ENCODE peak calls at places on chromosomes 7 and 10, in nine cellular contexts. V, B, K, H, L, C, S, G and E are unnamed samples. For H3K27me3, the result is how much of the 10 kb centered on the place peaks cover.

GRCh38 chr7:117664047-117664446 is 184.2 kb downstream of the CFTR start:
- DNase-seq in G (no peak), H (no peak), L (no peak), K (no peak), S (no peak), V (no peak), C (no peak), B (no peak), E (no peak)

GRCh38 chr7:78702770-78703169 is 750.7 kb downstream of the MAGI2 start:
- DNase-seq in V (no peak), K (peak), H (no peak), C (no peak), B (no peak), L (no peak), G (no peak), S (no peak), E (no peak)

GRCh38 chr7:28879105-28879504 is 79.0 kb downstream of the TRIL start:
- DNase-seq in L (no peak), G (no peak), B (no peak), C (no peak), H (no peak), K (no peak), V (no peak), S (no peak), E (no peak)

GRCh38 chr10:76540786-76541185 is 1096.8 kb downstream of the KCNMA1 start:
- DNase-seq in K (peak), S (no peak), C (no peak), B (no peak), H (no peak), G (no peak), L (no peak), V (no peak), E (no peak)

GRCh38 chr10:4807803-4808507 is 18.1 kb upstream of the AKR1E2 start:
- DNase-seq in S (no peak), V (no peak), G (no peak), C (no peak), L (no peak), H (no peak), K (peak), B (no peak), E (peak)

GRCh38 chr7:141291541-141291940 is 217.7 kb downstream of the TMEM178B start:
- DNase-seq in B (no peak), C (no peak), G (no peak), V (no peak), S (no peak), L (no peak), H (no peak), K (no peak), E (no peak)

GRCh38 chr10:58041901-58042300 is 225.8 kb downstream of the IPMK start:
- DNase-seq in H (no peak), B (no peak), L (no peak), C (no peak), G (no peak), S (no peak), V (no peak), K (no peak), E (no peak)

GRCh38 chr10:28375399-28376354 is 72.8 kb upstream of the MPP7 start:
- DNase-seq in G (no peak), L (no peak), H (no peak), V (no peak), S (no peak), C (no peak), B (no peak), K (peak), E (no peak)

GRCh38 chr7:727104-727805 is at the start of gene PRKAR1B:
- DNase-seq in L (no peak), H (no peak), C (no peak), G (peak), V (peak), K (peak), S (no peak), B (peak), E (peak)

GRCh38 chr10:1242975-1243374 is 186.8 kb downstream of the WDR37 start:
- DNase-seq in H (no peak), C (no peak), V (no peak), G (no peak), K (no peak), S (no peak), B (no peak), L (no peak), E (no peak)

GRCh38 chr10:1244493-1244892 is 188.3 kb downstream of the WDR37 start:
- DNase-seq in B (no peak), C (no peak), S (no peak), V (no peak), K (no peak), L (no peak), G (no peak), H (no peak), E (no peak)

GRCh38 chr10:1241973-1242935 is 186.1 kb downstream of the WDR37 start:
- DNase-seq in S (no peak), C (no peak), H (no peak), K (no peak), V (no peak), L (no peak), B (no peak), G (no peak), E (no peak)

GRCh38 chr10:1241322-1241890 is 185.2 kb downstream of the WDR37 start:
- DNase-seq in C (no peak), H (no peak), K (no peak), G (no peak), V (no peak), S (no peak), B (no peak), L (no peak), E (no peak)

GRCh38 chr10:1243486-1244182 is 187.4 kb downstream of the WDR37 start:
- DNase-seq in V (peak), C (no peak), B (no peak), H (no peak), K (no peak), L (no peak), S (no peak), G (no peak), E (no peak)
- TF ChIP-seq CTCF in V (no peak), C (peak), B (no peak), H (no peak), K (no peak), L (no peak), S (no peak), G (no peak), E (no peak)

GRCh38 chr10:88172159-88172558 is 308.7 kb downstream of the PTEN start:
- DNase-seq in C (no peak), B (no peak), G (no peak), K (no peak), S (no peak), V (no peak), L (no peak), H (no peak), E (no peak)
- H3K27me3 ChIP-seq in C (under half), B (under half), G (under half), K (under half), S (under half), V (under half), L (under half), H (under half), E (under half)

GRCh38 chr7:39465055-39465929 is 100.9 kb upstream of the YAE1 start:
- DNase-seq in S (no peak), G (peak), L (peak), C (no peak), B (peak), H (peak), K (peak), V (peak), E (peak)
- H3K4me3 ChIP-seq in S (peak), G (no peak), L (no peak), C (no peak), B (no peak), H (no peak), K (peak), V (no peak), E (no peak)

DNA sequence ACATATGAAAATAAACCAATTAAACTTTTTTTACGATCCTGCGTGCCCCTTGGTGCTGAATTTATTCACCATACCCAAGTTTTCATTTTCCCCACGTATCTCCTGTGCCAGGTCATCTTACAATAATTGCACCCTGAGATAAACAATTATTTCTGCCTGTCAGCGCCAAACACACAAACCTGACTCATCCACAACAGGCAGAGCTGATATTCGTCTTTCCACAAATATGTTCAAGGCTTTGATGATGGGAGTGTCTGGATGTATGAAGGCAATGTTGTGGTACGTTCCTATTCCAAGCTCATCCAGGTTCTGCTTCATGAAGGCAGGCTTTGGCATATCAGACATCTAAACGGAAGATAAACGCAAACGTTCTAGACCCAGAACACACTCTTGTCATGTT is 45.8 kb upstream of the RHEB start:
- DNase-seq in H (no peak), S (no peak), G (no peak), L (no peak), C (no peak), B (no peak), K (peak), V (no peak), E (no peak)
- TF ChIP-seq CTCF in H (no peak), S (no peak), G (no peak), L (no peak), C (no peak), B (no peak), K (no peak), V (no peak), E (no peak)

DNA sequence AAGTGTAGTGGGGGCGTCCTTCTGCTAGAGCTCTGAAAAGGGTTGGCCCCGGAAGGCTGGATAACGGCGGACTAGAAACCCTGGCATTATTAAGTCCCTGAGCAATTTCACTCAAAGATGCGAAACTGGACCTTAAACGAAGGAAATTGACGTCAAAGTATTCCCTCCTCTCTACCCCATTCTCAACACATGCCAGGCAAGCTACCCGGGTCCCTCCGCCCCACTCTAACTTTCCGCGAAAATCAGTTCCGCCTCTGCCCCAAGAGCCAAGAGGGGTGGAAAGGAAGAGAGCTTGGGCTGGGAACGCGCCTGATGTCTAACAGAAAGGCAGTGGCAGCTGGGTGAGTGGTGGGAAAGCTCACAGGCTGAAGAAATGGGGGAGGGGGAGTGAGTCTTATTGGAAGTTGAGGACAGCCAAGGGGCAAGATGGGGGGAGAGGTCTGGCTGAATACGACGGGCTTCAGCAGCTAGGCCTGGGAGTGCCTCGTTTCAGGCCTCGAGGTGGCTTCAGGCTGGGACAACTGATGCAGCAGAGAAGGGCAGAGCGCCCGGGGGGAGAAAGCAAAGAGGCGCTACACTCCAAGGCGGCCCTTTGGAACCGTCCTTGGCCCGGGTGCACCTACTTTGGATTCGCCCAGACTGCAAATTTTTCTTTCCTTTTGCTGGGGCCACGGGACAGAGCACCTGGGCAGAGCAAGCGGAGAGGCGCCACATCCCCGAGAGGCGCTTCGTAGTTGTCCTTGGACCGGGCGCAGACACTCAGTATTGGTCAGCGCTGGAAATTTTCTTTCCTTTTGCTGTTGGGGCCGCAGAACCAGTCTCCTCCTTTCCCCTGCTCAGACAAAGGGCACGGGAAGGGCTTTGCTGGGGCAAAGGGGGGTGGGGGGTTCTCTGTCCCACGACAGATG is 2.0 kb upstream of the FEZF1 start:
- DNase-seq in C (no peak), V (no peak), B (no peak), G (no peak), L (no peak), H (no peak), S (no peak), K (no peak), E (no peak)
- H3K27me3 ChIP-seq in C (half or more), V (under half), B (under half), G (under half), L (half or more), H (under half), S (under half), K (under half), E (under half)

GRCh38 chr10:93272884-93273675 is 199.4 kb downstream of the CYP26A1 start:
- DNase-seq in L (no peak), V (no peak), S (no peak), C (no peak), H (no peak), B (no peak), K (no peak), G (no peak), E (no peak)
- H3K4me3 ChIP-seq in L (no peak), V (no peak), S (no peak), C (no peak), H (no peak), B (no peak), K (no peak), G (no peak), E (no peak)

DNA sequence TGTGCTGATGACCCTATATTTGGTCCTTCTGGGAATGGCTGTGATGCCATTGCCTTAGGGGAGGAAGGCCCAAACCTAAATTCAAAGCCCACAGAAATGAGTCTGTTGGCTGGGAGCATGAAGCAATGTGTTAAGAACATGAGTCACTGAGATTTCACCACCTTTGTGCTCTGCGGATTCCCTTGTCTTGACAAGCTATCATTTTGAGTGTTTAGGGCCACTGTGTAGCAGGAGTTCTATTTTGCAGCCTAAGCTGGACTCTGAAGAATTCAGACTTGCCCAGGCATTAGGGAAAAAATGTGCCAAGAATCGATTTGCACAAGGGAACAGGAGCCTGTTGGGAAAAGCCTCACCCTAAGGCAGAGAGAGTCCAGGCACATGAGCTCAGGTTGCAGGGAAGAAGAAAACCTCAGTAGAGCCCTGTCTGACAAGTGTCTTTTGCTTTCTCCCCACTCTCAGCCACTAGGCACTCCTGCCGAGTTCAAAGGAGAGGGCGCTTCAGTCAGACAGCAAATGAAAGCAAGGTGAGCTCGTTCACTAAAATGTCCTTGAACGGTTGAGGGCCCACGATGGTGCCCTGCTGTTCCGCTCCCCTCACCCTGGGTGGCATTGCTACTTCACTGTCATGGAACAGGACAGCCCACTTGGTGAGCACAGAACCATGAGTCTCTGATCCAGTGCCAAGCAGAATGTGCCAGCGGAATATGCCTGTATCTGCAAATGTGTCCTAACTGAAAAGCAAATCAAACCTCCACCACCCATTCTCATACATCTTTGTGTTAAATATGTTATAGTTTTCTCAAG is 93.6 kb downstream of the PRLHR start:
- DNase-seq in H (peak), S (no peak), G (no peak), L (no peak), C (no peak), K (peak), B (no peak), V (no peak), E (no peak)
- TF ChIP-seq CTCF in H (no peak), S (no peak), G (no peak), L (no peak), C (no peak), K (no peak), B (no peak), V (no peak), E (no peak)

GRCh38 chr10:117140525-117140902 is 2.4 kb upstream of the VAX1 start:
- DNase-seq in B (no peak), L (no peak), K (no peak), S (no peak), H (no peak), V (no peak), G (no peak), C (no peak), E (no peak)
- H3K27me3 ChIP-seq in B (under half), L (half or more), K (under half), S (under half), H (under half), V (under half), G (under half), C (half or more), E (under half)